ENCODE peak calls at places on chromosomes 7 and 10, in ten cellular contexts. D is Calu3; L is CD8-positive, alpha-beta T cell; C is neural crest cell; I is tibial artery; K is AG10803; R is RWPE1; T is OCI-LY7; V is pancreas; E is nephron progenitor cell. X is an unnamed sample.

GRCh38 chr10:11685787-11686218 is 56.4 kb upstream of the ECHDC3 start:
- DNase-seq in D (peak; percentile 72), L (peak; percentile 63), C (no peak), I (peak; percentile 69), K (peak; percentile 9), R (peak; percentile 41), T (peak; percentile 92), V (peak; percentile 65), E (no peak), X (no peak)

GRCh38 chr7:127904706-127905056 is 126.6 kb downstream of the LRRC4 start:
- DNase-seq in D (no peak), L (no peak), C (no peak), I (no peak), K (peak; percentile 26), R (no peak), T (no peak), V (no peak), E (no peak), X (no peak)

GRCh38 chr7:117478796-117479479 is 887 bp upstream of the CFTR start:
- DNase-seq in D (peak; percentile 20), L (no peak), C (no peak), I (no peak), K (no peak), R (no peak), T (no peak), V (no peak), E (no peak), X (no peak)

GRCh38 chr7:149414745-149415390 is 46.0 kb downstream of the ZNF777 start:
- DNase-seq in D (no peak), L (peak; percentile 64), C (peak; percentile 59), I (peak; percentile 76), K (peak; percentile 65), R (no peak), T (no peak), V (no peak), E (peak; percentile 82), X (peak; percentile 75)

GRCh38 chr7:92835851-92836488 is 403 bp downstream of the CDK6 start:
- DNase-seq in D (peak; percentile 14), L (peak; percentile 47), C (no peak), I (peak; percentile 70), K (peak; percentile 29), R (peak; percentile 34), T (peak; percentile 41), V (peak; percentile 62), E (no peak), X (peak; percentile 26)

GRCh38 chr10:73635781-73636180 is 5.5 kb downstream of the MYOZ1 start:
- DNase-seq in D (no peak), L (no peak), C (no peak), I (no peak), K (no peak), R (no peak), T (no peak), V (no peak), E (no peak), X (no peak)

GRCh38 chr10:83801983-83802382 is 337.3 kb upstream of the GHITM start:
- DNase-seq in D (no peak), L (no peak), C (no peak), I (no peak), K (no peak), R (no peak), T (no peak), V (no peak), E (no peak), X (no peak)

GRCh38 chr7:128265156-128265905 is 24.3 kb downstream of the LEP start:
- DNase-seq in D (no peak), L (no peak), C (no peak), I (no peak), K (no peak), R (no peak), T (no peak), V (no peak), E (no peak), X (no peak)

GRCh38 chr10:120963587-120964220 is 112.5 kb downstream of the WDR11 start:
- DNase-seq in D (no peak), L (no peak), C (no peak), I (no peak), K (no peak), R (no peak), T (no peak), V (no peak), E (no peak), X (no peak)

GRCh38 chr7:26237035-26237807 is 35.7 kb downstream of the CBX3 start:
- DNase-seq in D (no peak), L (no peak), C (no peak), I (no peak), K (no peak), R (no peak), T (no peak), V (no peak), E (no peak), X (no peak)

GRCh38 chr7:10476642-10477041 is 497.0 kb upstream of the PHF14 start:
- DNase-seq in D (no peak), L (no peak), C (no peak), I (no peak), K (no peak), R (no peak), T (no peak), V (no peak), E (no peak), X (no peak)

GRCh38 chr7:10472115-10472514 is 501.6 kb upstream of the PHF14 start:
- DNase-seq in D (no peak), L (no peak), C (no peak), I (no peak), K (no peak), R (no peak), T (no peak), V (no peak), E (no peak), X (no peak)

GRCh38 chr7:10473569-10473968 is 500.1 kb upstream of the PHF14 start:
- DNase-seq in D (no peak), L (no peak), C (no peak), I (no peak), K (no peak), R (no peak), T (no peak), V (no peak), E (no peak), X (no peak)

GRCh38 chr7:10474048-10474447 is 499.6 kb upstream of the PHF14 start:
- DNase-seq in D (no peak), L (no peak), C (no peak), I (no peak), K (no peak), R (peak; percentile 6), T (no peak), V (no peak), E (no peak), X (no peak)

GRCh38 chr7:10475940-10476641 is 497.6 kb upstream of the PHF14 start:
- DNase-seq in D (no peak), L (no peak), C (no peak), I (no peak), K (no peak), R (no peak), T (no peak), V (no peak), E (no peak), X (no peak)
- TF ChIP-seq CTCF in D (no peak), L (no peak), C (no peak), I (no peak), K (no peak), R (no peak), T (no peak), V (no peak), E (no peak), X (no peak)

GRCh38 chr7:17062433-17063383 is 180.9 kb upstream of the AGR3 start:
- DNase-seq in D (no peak), L (no peak), C (no peak), I (no peak), K (no peak), R (peak; percentile 10), T (no peak), V (no peak), E (no peak), X (no peak)
- TF ChIP-seq CTCF in D (peak; percentile 40), L (no peak), C (peak; percentile 40), I (no peak), K (peak; percentile 39), R (no peak), T (peak; percentile 36), V (no peak), E (no peak), X (peak; percentile 31)

DNA sequence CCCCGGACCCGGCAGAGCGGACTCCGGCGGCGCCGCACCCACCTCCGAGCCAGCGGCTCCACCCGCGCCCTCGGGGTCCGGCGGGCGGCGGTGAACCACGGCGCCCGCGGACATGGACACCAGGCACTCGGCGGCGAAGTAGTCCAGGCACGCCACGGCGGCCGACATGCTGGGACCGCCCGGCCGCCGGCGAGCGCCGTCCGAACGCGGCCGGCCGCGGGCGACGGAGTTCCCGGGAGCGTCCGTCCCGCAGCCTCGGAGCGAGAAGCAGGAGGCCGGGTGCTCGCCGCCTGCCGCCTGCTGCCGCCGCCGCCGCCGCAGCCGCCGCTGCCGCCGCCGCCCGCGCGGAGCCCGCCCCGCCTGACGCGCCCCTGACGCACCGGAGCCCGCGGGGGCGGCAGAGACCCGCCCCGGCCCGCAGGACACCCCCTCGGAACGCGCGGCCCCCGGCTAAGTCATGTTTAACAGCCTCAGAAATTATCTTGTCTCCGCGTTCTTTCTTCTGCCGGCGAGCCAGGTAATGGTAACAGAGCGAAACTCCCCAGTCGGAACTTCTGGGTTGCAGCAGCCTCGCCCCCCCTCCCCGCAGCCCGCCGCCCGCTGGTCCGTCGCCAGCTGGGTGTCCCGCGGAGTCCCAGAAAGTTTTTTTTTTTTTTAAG is at the start of gene KLF14:
- DNase-seq in D (peak; percentile 30), L (peak; percentile 18), C (peak; percentile 16), I (no peak), K (no peak), R (peak; percentile 35), T (no peak), V (peak; percentile 75), E (peak; percentile 64), X (peak; percentile 45)
- TF ChIP-seq CTCF in D (no peak), L (no peak), C (no peak), I (no peak), K (no peak), R (no peak), T (no peak), V (no peak), E (no peak), X (no peak)

GRCh38 chr10:35884657-35885071 is 242.6 kb upstream of the FZD8 start:
- DNase-seq in D (no peak), L (no peak), C (no peak), I (no peak), K (no peak), R (no peak), T (no peak), V (peak; percentile 60), E (no peak), X (no peak)

GRCh38 chr10:35885076-35885475 is 243.0 kb upstream of the FZD8 start:
- DNase-seq in D (no peak), L (no peak), C (no peak), I (no peak), K (no peak), R (no peak), T (no peak), V (no peak), E (no peak), X (no peak)

GRCh38 chr10:35887686-35888085 is 245.6 kb upstream of the FZD8 start:
- DNase-seq in D (no peak), L (no peak), C (no peak), I (no peak), K (no peak), R (peak; percentile 48), T (no peak), V (no peak), E (no peak), X (no peak)

GRCh38 chr10:35881320-35881719 is 239.2 kb upstream of the FZD8 start:
- DNase-seq in D (no peak), L (no peak), C (no peak), I (no peak), K (no peak), R (no peak), T (no peak), V (no peak), E (no peak), X (no peak)

GRCh38 chr10:35882422-35883150 is 240.5 kb upstream of the FZD8 start:
- DNase-seq in D (no peak), L (no peak), C (no peak), I (no peak), K (no peak), R (no peak), T (no peak), V (no peak), E (peak; percentile 15), X (no peak)
- TF ChIP-seq CTCF in D (no peak), L (no peak), C (no peak), I (no peak), K (no peak), R (no peak), T (no peak), V (no peak), E (no peak), X (no peak)

X was measured in endothelial cell.